ENCODE peak calls at places on chromosomes 16 and 17, in nine cellular contexts. One of them, this sample, is unnamed.

GRCh38 chr16:7835032-7835431 is 502.4 kb downstream of the RBFOX1 start:
- DNase-seq in substantia nigra: no peak
- DNase-seq in effector CD4-positive, alpha-beta T cell: no peak
- DNase-seq in psoas muscle: no peak
- DNase-seq in WTC11: no peak
- DNase-seq in right cardiac atrium: no peak
- DNase-seq in caudate nucleus: no peak
- DNase-seq in stimulated activated CD4-positive, alpha-beta T cell treated with anti-CD3 and anti-CD28 coated beads, Interleukin-1b, Interleukin-23, amount 100 ng/mL, for 24 hours: no peak
- DNase-seq in SHP77: no peak
- DNase-seq in this sample: no peak

GRCh38 chr17:77487211-77487629 is 346.5 kb downstream of the SEC14L1 start:
- DNase-seq in stimulated activated CD4-positive, alpha-beta T cell treated with anti-CD3 and anti-CD28 coated beads, Interleukin-1b, Interleukin-23, amount 100 ng/mL, for 24 hours: no peak
- DNase-seq in caudate nucleus: no peak
- DNase-seq in WTC11: no peak
- DNase-seq in psoas muscle: no peak
- DNase-seq in right cardiac atrium: no peak
- DNase-seq in substantia nigra: no peak
- DNase-seq in SHP77: no peak
- DNase-seq in effector CD4-positive, alpha-beta T cell: no peak
- DNase-seq in this sample: no peak

GRCh38 chr16:75065149-75065807 is 51.3 kb downstream of the LDHD start:
- DNase-seq in WTC11: no peak
- DNase-seq in psoas muscle: no peak
- DNase-seq in SHP77: no peak
- DNase-seq in stimulated activated CD4-positive, alpha-beta T cell treated with anti-CD3 and anti-CD28 coated beads, Interleukin-1b, Interleukin-23, amount 100 ng/mL, for 24 hours: no peak
- DNase-seq in substantia nigra: no peak
- DNase-seq in effector CD4-positive, alpha-beta T cell: no peak
- DNase-seq in caudate nucleus: no peak
- DNase-seq in right cardiac atrium: no peak
- DNase-seq in this sample: no peak

GRCh38 chr16:11149011-11149616 is 106.9 kb downstream of the SOCS1 start:
- DNase-seq in psoas muscle: peak
- DNase-seq in right cardiac atrium: no peak
- DNase-seq in substantia nigra: no peak
- DNase-seq in WTC11: no peak
- DNase-seq in SHP77: no peak
- DNase-seq in stimulated activated CD4-positive, alpha-beta T cell treated with anti-CD3 and anti-CD28 coated beads, Interleukin-1b, Interleukin-23, amount 100 ng/mL, for 24 hours: no peak
- DNase-seq in effector CD4-positive, alpha-beta T cell: no peak
- DNase-seq in caudate nucleus: no peak
- DNase-seq in this sample: no peak

GRCh38 chr16:50038756-50039529 is 13.9 kb downstream of the CNEP1R1 start:
- DNase-seq in effector CD4-positive, alpha-beta T cell: no peak
- DNase-seq in psoas muscle: peak
- DNase-seq in right cardiac atrium: peak
- DNase-seq in caudate nucleus: no peak
- DNase-seq in stimulated activated CD4-positive, alpha-beta T cell treated with anti-CD3 and anti-CD28 coated beads, Interleukin-1b, Interleukin-23, amount 100 ng/mL, for 24 hours: no peak
- DNase-seq in WTC11: peak
- DNase-seq in SHP77: no peak
- DNase-seq in substantia nigra: peak
- DNase-seq in this sample: no peak

GRCh38 chr17:76345377-76345945 is 8.3 kb downstream of the PRPSAP1 start:
- DNase-seq in effector CD4-positive, alpha-beta T cell: no peak
- DNase-seq in stimulated activated CD4-positive, alpha-beta T cell treated with anti-CD3 and anti-CD28 coated beads, Interleukin-1b, Interleukin-23, amount 100 ng/mL, for 24 hours: no peak
- DNase-seq in substantia nigra: no peak
- DNase-seq in WTC11: no peak
- DNase-seq in caudate nucleus: no peak
- DNase-seq in SHP77: no peak
- DNase-seq in psoas muscle: no peak
- DNase-seq in right cardiac atrium: no peak
- DNase-seq in this sample: no peak

GRCh38 chr16:17921357-17921978 is 415.1 kb downstream of the NPIPA8 start:
- DNase-seq in stimulated activated CD4-positive, alpha-beta T cell treated with anti-CD3 and anti-CD28 coated beads, Interleukin-1b, Interleukin-23, amount 100 ng/mL, for 24 hours: peak
- DNase-seq in caudate nucleus: no peak
- DNase-seq in effector CD4-positive, alpha-beta T cell: peak
- DNase-seq in WTC11: peak
- DNase-seq in substantia nigra: no peak
- DNase-seq in psoas muscle: no peak
- DNase-seq in right cardiac atrium: no peak
- DNase-seq in SHP77: peak
- DNase-seq in this sample: peak

GRCh38 chr16:86517652-86518258 is 7.4 kb downstream of the FOXF1 start:
- DNase-seq in right cardiac atrium: peak
- DNase-seq in effector CD4-positive, alpha-beta T cell: no peak
- DNase-seq in substantia nigra: peak
- DNase-seq in SHP77: peak
- DNase-seq in stimulated activated CD4-positive, alpha-beta T cell treated with anti-CD3 and anti-CD28 coated beads, Interleukin-1b, Interleukin-23, amount 100 ng/mL, for 24 hours: no peak
- DNase-seq in WTC11: peak
- DNase-seq in psoas muscle: peak
- DNase-seq in caudate nucleus: peak
- DNase-seq in this sample: no peak

GRCh38 chr17:28738680-28739384 is 5.0 kb upstream of the TRAF4 start:
- DNase-seq in stimulated activated CD4-positive, alpha-beta T cell treated with anti-CD3 and anti-CD28 coated beads, Interleukin-1b, Interleukin-23, amount 100 ng/mL, for 24 hours: no peak
- DNase-seq in psoas muscle: no peak
- DNase-seq in substantia nigra: no peak
- DNase-seq in SHP77: no peak
- DNase-seq in right cardiac atrium: no peak
- DNase-seq in effector CD4-positive, alpha-beta T cell: peak
- DNase-seq in caudate nucleus: no peak
- DNase-seq in WTC11: no peak
- DNase-seq in this sample: peak

GRCh38 chr17:27315322-27315721 is 21.4 kb downstream of the WSB1 start:
- DNase-seq in effector CD4-positive, alpha-beta T cell: no peak
- DNase-seq in right cardiac atrium: peak
- DNase-seq in stimulated activated CD4-positive, alpha-beta T cell treated with anti-CD3 and anti-CD28 coated beads, Interleukin-1b, Interleukin-23, amount 100 ng/mL, for 24 hours: no peak
- DNase-seq in SHP77: no peak
- DNase-seq in caudate nucleus: no peak
- DNase-seq in substantia nigra: peak
- DNase-seq in WTC11: no peak
- DNase-seq in psoas muscle: peak
- DNase-seq in this sample: no peak

GRCh38 chr16:87965973-87966667 is 14.9 kb downstream of the BANP start:
- DNase-seq in psoas muscle: no peak
- DNase-seq in caudate nucleus: no peak
- DNase-seq in effector CD4-positive, alpha-beta T cell: no peak
- DNase-seq in stimulated activated CD4-positive, alpha-beta T cell treated with anti-CD3 and anti-CD28 coated beads, Interleukin-1b, Interleukin-23, amount 100 ng/mL, for 24 hours: no peak
- DNase-seq in SHP77: no peak
- DNase-seq in substantia nigra: no peak
- DNase-seq in WTC11: no peak
- DNase-seq in right cardiac atrium: no peak
- DNase-seq in this sample: no peak

GRCh38 chr17:61411114-61411943 is 11.7 kb downstream of the TBX2 start:
- DNase-seq in substantia nigra: no peak
- DNase-seq in psoas muscle: no peak
- DNase-seq in SHP77: no peak
- DNase-seq in effector CD4-positive, alpha-beta T cell: no peak
- DNase-seq in stimulated activated CD4-positive, alpha-beta T cell treated with anti-CD3 and anti-CD28 coated beads, Interleukin-1b, Interleukin-23, amount 100 ng/mL, for 24 hours: no peak
- DNase-seq in right cardiac atrium: peak
- DNase-seq in caudate nucleus: no peak
- DNase-seq in WTC11: peak
- DNase-seq in this sample: peak

GRCh38 chr17:51391992-51392654 is 131.8 kb downstream of the UTP18 start:
- DNase-seq in caudate nucleus: no peak
- DNase-seq in effector CD4-positive, alpha-beta T cell: no peak
- DNase-seq in SHP77: no peak
- DNase-seq in stimulated activated CD4-positive, alpha-beta T cell treated with anti-CD3 and anti-CD28 coated beads, Interleukin-1b, Interleukin-23, amount 100 ng/mL, for 24 hours: no peak
- DNase-seq in psoas muscle: no peak
- DNase-seq in substantia nigra: no peak
- DNase-seq in WTC11: no peak
- DNase-seq in right cardiac atrium: no peak
- DNase-seq in this sample: no peak

GRCh38 chr16:52546291-52546941 is 527 bp downstream of the TOX3 start:
- DNase-seq in effector CD4-positive, alpha-beta T cell: no peak
- DNase-seq in psoas muscle: peak
- DNase-seq in right cardiac atrium: no peak
- DNase-seq in caudate nucleus: no peak
- DNase-seq in stimulated activated CD4-positive, alpha-beta T cell treated with anti-CD3 and anti-CD28 coated beads, Interleukin-1b, Interleukin-23, amount 100 ng/mL, for 24 hours: no peak
- DNase-seq in substantia nigra: no peak
- DNase-seq in WTC11: peak
- DNase-seq in SHP77: no peak
- DNase-seq in this sample: no peak

GRCh38 chr16:47732122-47732805 is 271.1 kb downstream of the PHKB start:
- DNase-seq in SHP77: no peak
- DNase-seq in effector CD4-positive, alpha-beta T cell: no peak
- DNase-seq in substantia nigra: no peak
- DNase-seq in stimulated activated CD4-positive, alpha-beta T cell treated with anti-CD3 and anti-CD28 coated beads, Interleukin-1b, Interleukin-23, amount 100 ng/mL, for 24 hours: no peak
- DNase-seq in WTC11: no peak
- DNase-seq in right cardiac atrium: no peak
- DNase-seq in caudate nucleus: no peak
- DNase-seq in psoas muscle: no peak
- DNase-seq in this sample: no peak

GRCh38 chr16:12675852-12676251 is 127.8 kb downstream of the CPPED1 start:
- DNase-seq in effector CD4-positive, alpha-beta T cell: no peak
- DNase-seq in SHP77: no peak
- DNase-seq in substantia nigra: no peak
- DNase-seq in WTC11: no peak
- DNase-seq in psoas muscle: no peak
- DNase-seq in caudate nucleus: no peak
- DNase-seq in stimulated activated CD4-positive, alpha-beta T cell treated with anti-CD3 and anti-CD28 coated beads, Interleukin-1b, Interleukin-23, amount 100 ng/mL, for 24 hours: no peak
- DNase-seq in right cardiac atrium: no peak
- DNase-seq in this sample: no peak